ENCODE peak calls at places on chromosomes 6 and 20, in six cellular contexts. K is foreskin fibroblast, L is heart right ventricle, H is GM06990, Q is PC-3, F is PC-9. Y is an unnamed sample.

GRCh38 chr6:161199845-161200244 is 74.0 kb downstream of the AGPAT4 start:
- DNase-seq in K (no peak), L (no peak), H (no peak), Q (no peak), F (no peak), Y (no peak)

GRCh38 chr6:137309078-137309762 is 90.0 kb upstream of the IFNGR1 start:
- DNase-seq in K (peak), L (peak), H (no peak), Q (peak), F (peak), Y (no peak)

GRCh38 chr20:44509762-44510161 is 12.1 kb downstream of the SERINC3 start:
- DNase-seq in K (no peak), L (no peak), H (no peak), Q (no peak), F (no peak), Y (no peak)

GRCh38 chr6:122052501-122052900 is 347.0 kb upstream of the HSF2 start:
- DNase-seq in K (no peak), L (no peak), H (no peak), Q (no peak), F (no peak), Y (no peak)

GRCh38 chr6:90284745-90285481 is 11.7 kb downstream of the BACH2 start:
- DNase-seq in K (peak), L (no peak), H (peak), Q (peak), F (no peak), Y (no peak)

GRCh38 chr20:22582960-22583772 is 1.2 kb downstream of the FOXA2 start:
- DNase-seq in K (no peak), L (no peak), H (no peak), Q (peak), F (no peak), Y (no peak)

GRCh38 chr6:168541307-168541706 is 100.3 kb downstream of the SMOC2 start:
- DNase-seq in K (no peak), L (no peak), H (no peak), Q (no peak), F (no peak), Y (no peak)

GRCh38 chr6:139679516-139680179 is 305.2 kb upstream of the CITED2 start:
- DNase-seq in K (peak), L (no peak), H (no peak), Q (peak), F (no peak), Y (peak)

GRCh38 chr6:161429921-161430490 is 156.1 kb upstream of the AGPAT4 start:
- DNase-seq in K (no peak), L (no peak), H (no peak), Q (peak), F (no peak), Y (no peak)

GRCh38 chr6:74677463-74677862 is 528.4 kb downstream of the COL12A1 start:
- DNase-seq in K (no peak), L (no peak), H (no peak), Q (no peak), F (no peak), Y (no peak)
- TF ChIP-seq CTCF in K (no peak), L (no peak), H (no peak), Q (no peak), F (no peak), Y (no peak)

DNA sequence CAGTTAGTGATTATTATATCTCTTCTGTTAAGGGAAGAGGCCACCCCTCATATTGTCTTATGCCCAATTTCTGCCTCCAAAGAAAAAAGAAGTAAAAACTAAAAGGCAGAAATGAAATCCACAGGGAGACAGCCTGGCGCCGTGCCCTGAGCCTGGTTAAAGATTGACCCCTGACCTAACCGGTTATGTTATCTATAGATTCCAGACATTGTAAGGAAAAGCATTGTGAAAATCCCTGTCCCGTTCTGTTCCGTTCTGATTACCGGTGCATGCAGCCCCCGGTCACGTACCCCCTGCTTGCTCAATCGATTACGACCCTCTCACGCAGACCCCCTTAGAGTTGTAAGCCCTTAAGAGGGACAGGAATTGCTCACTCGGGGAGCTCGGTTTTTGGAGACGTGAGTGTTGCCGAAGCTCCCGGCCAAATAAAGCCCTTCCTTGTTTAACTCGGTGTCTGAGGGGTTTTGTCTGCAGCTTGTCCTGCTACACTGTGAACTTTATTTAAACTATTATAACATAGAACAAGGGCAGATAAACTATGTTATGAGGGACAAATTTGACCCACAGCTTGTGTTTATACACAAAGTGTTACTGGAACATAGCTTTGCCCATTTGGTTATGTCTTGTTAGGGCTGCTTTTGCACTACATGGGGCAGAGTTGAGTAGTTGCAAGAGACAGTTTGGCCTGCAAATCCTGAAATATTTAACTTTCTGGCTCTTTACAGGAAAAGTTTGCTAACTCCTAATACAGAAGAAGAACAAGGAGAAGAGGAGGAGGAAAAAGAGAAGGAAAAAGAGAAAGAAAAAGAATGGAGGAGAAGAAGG is 49.6 kb downstream of the CD24 start:
- DNase-seq in K (no peak), L (no peak), H (no peak), Q (no peak), F (no peak), Y (no peak)
- H3K4me3 ChIP-seq in K (no peak), L (no peak), H (no peak), Q (no peak), F (no peak), Y (no peak)

DNA sequence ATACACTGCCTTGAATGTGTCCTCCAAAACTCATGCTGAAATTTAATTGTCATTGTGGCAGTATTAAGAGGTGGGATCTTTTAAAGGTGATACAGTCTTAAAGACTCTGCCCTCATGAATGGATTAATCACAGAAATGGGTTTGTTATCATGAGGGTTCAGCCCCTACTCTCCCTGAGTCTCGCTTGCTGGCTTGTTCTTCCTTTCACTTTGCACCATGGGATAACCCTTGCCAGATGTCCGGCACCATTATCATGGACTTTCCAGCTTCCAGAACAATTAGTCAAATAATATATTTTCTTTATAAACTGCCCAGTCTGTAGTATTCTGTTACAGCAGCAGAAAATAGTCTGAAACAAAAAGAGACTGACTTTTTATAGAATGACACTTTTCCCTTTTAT is 67.9 kb upstream of the TENT5A start:
- DNase-seq in K (no peak), L (no peak), H (no peak), Q (no peak), F (no peak), Y (no peak)
- TF ChIP-seq CTCF in K (no peak), L (no peak), H (no peak), Q (no peak), F (no peak), Y (no peak)

GRCh38 chr6:145214570-145214969 is 520.8 kb downstream of the EPM2A start:
- DNase-seq in K (no peak), L (no peak), H (peak), Q (peak), F (no peak), Y (no peak)
- H3K4me3 ChIP-seq in K (no peak), L (no peak), H (no peak), Q (no peak), F (no peak), Y (no peak)

DNA sequence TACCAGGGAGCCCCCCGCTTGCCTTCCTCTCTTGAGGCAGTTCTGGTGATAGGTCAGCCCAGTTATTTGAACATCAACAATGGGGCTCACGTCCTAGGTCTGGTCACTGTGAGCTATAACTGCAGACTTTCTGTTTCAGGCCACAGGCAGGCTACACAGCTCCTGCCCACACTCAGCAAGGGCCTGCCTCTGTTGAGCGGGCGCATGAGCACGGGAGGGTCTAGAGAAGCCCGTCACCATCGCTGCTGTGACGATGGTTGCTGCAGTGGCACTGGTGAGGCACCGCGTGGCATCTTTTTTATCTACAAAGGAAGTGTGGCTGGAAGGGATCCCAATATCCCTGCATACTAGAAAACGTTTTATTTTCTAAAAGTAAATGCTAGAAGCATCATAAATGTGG is 77.8 kb downstream of the RAMACL start:
- DNase-seq in K (no peak), L (no peak), H (no peak), Q (no peak), F (no peak), Y (no peak)
- TF ChIP-seq CTCF in K (no peak), L (no peak), H (no peak), Q (no peak), F (no peak), Y (no peak)

GRCh38 chr6:7900621-7901020 is 10.0 kb downstream of the TXNDC5 start:
- DNase-seq in K (no peak), L (no peak), H (no peak), Q (no peak), F (no peak), Y (no peak)
- H3K4me3 ChIP-seq in K (no peak), L (no peak), H (no peak), Q (no peak), F (no peak), Y (no peak)

Y was measured in AG04449.